ENCODE peak calls at places on chromosomes 7 and 10, in eight cellular contexts. S is suprapubic skin; R is stomach; A is left ventricle myocardium inferior; Q is mammary epithelial cell; O is CD4-positive, alpha-beta memory T cell; D is GM23248; P is upper lobe of right lung. K is an unnamed sample.
A peak's percentile ranks its signal among the peaks of the same experiment; 100 is the strongest.

GRCh38 chr7:42639930-42640329 is 271.9 kb downstream of the C7orf25 start:
- DNase-seq in S (no peak), R (no peak), A (no peak), Q (no peak), O (no peak), D (peak; percentile 50), P (no peak), K (no peak)

GRCh38 chr7:152710134-152710404 is 34.1 kb upstream of the XRCC2 start:
- DNase-seq in S (no peak), R (no peak), A (no peak), Q (no peak), O (no peak), D (no peak), P (no peak), K (no peak)

GRCh38 chr7:2154121-2154520 is 78.6 kb downstream of the MAD1L1 start:
- DNase-seq in S (no peak), R (no peak), A (no peak), Q (no peak), O (no peak), D (no peak), P (no peak), K (no peak)

GRCh38 chr7:2641406-2642393 is 9.9 kb downstream of the TTYH3 start:
- DNase-seq in S (peak; percentile 94), R (peak; percentile 94), A (peak; percentile 92), Q (peak; percentile 76), O (no peak), D (peak; percentile 95), P (peak; percentile 93), K (peak; percentile 84)

GRCh38 chr10:24944512-24945255 is 7.7 kb downstream of the PRTFDC1 start:
- DNase-seq in S (no peak), R (peak; percentile 52), A (no peak), Q (peak; percentile 86), O (no peak), D (peak; percentile 70), P (no peak), K (peak; percentile 14)

GRCh38 chr7:40306596-40306995 is 171.8 kb downstream of the SUGCT start:
- DNase-seq in S (no peak), R (no peak), A (no peak), Q (peak; percentile 62), O (no peak), D (peak; percentile 47), P (no peak), K (no peak)

GRCh38 chr7:32943654-32944030 is 13.6 kb upstream of the FKBP9 start:
- DNase-seq in S (no peak), R (no peak), A (no peak), Q (no peak), O (no peak), D (no peak), P (no peak), K (no peak)

GRCh38 chr10:125782661-125783060 is 7.0 kb upstream of the MMP21 start:
- DNase-seq in S (no peak), R (no peak), A (no peak), Q (no peak), O (no peak), D (peak; percentile 43), P (no peak), K (no peak)

GRCh38 chr7:149007615-149008014 is 20.7 kb downstream of the PDIA4 start:
- DNase-seq in S (no peak), R (no peak), A (no peak), Q (no peak), O (no peak), D (peak; percentile 17), P (peak; percentile 52), K (no peak)

GRCh38 chr7:32023353-32023752 is 46.9 kb downstream of the PDE1C start:
- DNase-seq in S (no peak), R (no peak), A (no peak), Q (no peak), O (no peak), D (peak; percentile 63), P (no peak), K (no peak)

GRCh38 chr10:79248341-79248931 is 98.8 kb upstream of the PPIF start:
- DNase-seq in S (no peak), R (no peak), A (peak; percentile 65), Q (no peak), O (no peak), D (no peak), P (peak; percentile 82), K (peak; percentile 86)

GRCh38 chr7:69232445-69233376 is 365.6 kb upstream of the AUTS2 start:
- DNase-seq in S (no peak), R (no peak), A (no peak), Q (no peak), O (no peak), D (no peak), P (no peak), K (no peak)

GRCh38 chr7:27148031-27148775 is 629 bp upstream of the HOXA6 start:
- DNase-seq in S (peak; percentile 66), R (no peak), A (no peak), Q (peak; percentile 67), O (no peak), D (peak; percentile 65), P (no peak), K (peak; percentile 4)

GRCh38 chr7:33667261-33667660 is 238.1 kb upstream of the BMPER start:
- DNase-seq in S (no peak), R (no peak), A (no peak), Q (peak; percentile 56), O (no peak), D (peak; percentile 68), P (no peak), K (no peak)

GRCh38 chr10:71968553-71969474 is 4.6 kb downstream of the CHST3 start:
- DNase-seq in S (no peak), R (no peak), A (no peak), Q (no peak), O (no peak), D (peak; percentile 74), P (no peak), K (no peak)

GRCh38 chr7:149369497-149369896 is 91.4 kb downstream of the ZNF777 start:
- DNase-seq in S (no peak), R (no peak), A (no peak), Q (peak; percentile 37), O (no peak), D (no peak), P (no peak), K (no peak)

GRCh38 chr10:3424102-3424803 is 251.7 kb upstream of the PITRM1 start:
- DNase-seq in S (no peak), R (no peak), A (peak; percentile 75), Q (no peak), O (no peak), D (no peak), P (no peak), K (peak; percentile 91)

GRCh38 chr7:25068814-25069213 is 56.2 kb downstream of the CYCS start:
- DNase-seq in S (no peak), R (no peak), A (no peak), Q (no peak), O (no peak), D (peak; percentile 58), P (no peak), K (no peak)

DNA sequence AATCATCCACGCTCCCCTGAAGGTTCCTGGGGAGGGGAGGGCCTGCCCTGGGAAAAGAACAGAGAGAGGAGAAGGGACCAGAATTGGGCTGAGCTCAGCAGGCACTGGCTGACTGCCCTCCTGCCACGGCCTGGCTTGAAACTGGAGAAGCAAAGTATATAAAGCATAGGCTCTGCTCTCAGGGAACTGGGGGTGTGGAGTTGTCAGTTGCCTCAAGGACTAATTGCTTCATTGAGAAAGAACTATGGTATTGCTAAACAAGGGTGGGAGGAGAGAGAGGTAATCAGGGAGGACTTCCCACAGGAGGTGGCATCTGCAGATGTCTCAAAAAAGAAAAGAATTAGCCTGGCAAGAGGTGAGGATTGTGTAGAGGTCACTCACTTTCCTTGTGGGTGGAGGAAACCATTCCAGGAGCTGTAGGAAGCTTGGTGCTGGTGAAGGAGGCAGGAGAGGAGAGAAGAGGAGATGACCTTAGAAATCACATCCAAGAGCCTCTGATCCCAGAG is 2.2 kb downstream of the PILRB start:
- DNase-seq in S (no peak), R (no peak), A (no peak), Q (no peak), O (no peak), D (no peak), P (peak; percentile 16), K (no peak)
- H3K36me3 ChIP-seq in S (peaks cover 81% of the 10 kb centered on the region), R (peaks cover 98% of the 10 kb centered on the region), A (peaks cover 92% of the 10 kb centered on the region), Q (peaks cover 22% of the 10 kb centered on the region), O (peaks cover 60% of the 10 kb centered on the region), D (peaks cover 26% of the 10 kb centered on the region), P (peaks cover 81% of the 10 kb centered on the region), K (peaks cover 75% of the 10 kb centered on the region)

GRCh38 chr7:37097276-37097675 is 351.4 kb downstream of the ELMO1 start:
- DNase-seq in S (no peak), R (no peak), A (no peak), Q (no peak), O (no peak), D (no peak), P (no peak), K (no peak)
- H3K4me1 ChIP-seq in S (no peaks in the 10 kb centered on the region), R (no peaks in the 10 kb centered on the region), A (peaks cover 14% of the 10 kb centered on the region), Q (no peaks in the 10 kb centered on the region), O (no peaks in the 10 kb centered on the region), D (no peaks in the 10 kb centered on the region), P (no peaks in the 10 kb centered on the region), K (no peaks in the 10 kb centered on the region)

GRCh38 chr7:100160067-100160466 is 1.5 kb upstream of the TRAPPC14 start:
- DNase-seq in S (no peak), R (no peak), A (no peak), Q (no peak), O (no peak), D (no peak), P (no peak), K (no peak)

GRCh38 chr7:100157334-100158228 is 942 bp downstream of the TRAPPC14 start:
- DNase-seq in S (peak; percentile 67), R (no peak), A (no peak), Q (peak; percentile 74), O (no peak), D (peak; percentile 74), P (no peak), K (peak; percentile 52)

GRCh38 chr7:100157069-100157333 is 1.5 kb downstream of the TRAPPC14 start:
- DNase-seq in S (no peak), R (no peak), A (no peak), Q (no peak), O (no peak), D (no peak), P (no peak), K (no peak)

GRCh38 chr7:100158229-100159098 is at the start of gene TRAPPC14:
- DNase-seq in S (peak; percentile 96), R (peak; percentile 92), A (peak; percentile 95), Q (peak; percentile 65), O (peak; percentile 88), D (peak; percentile 90), P (peak; percentile 97), K (peak; percentile 96)

DNA sequence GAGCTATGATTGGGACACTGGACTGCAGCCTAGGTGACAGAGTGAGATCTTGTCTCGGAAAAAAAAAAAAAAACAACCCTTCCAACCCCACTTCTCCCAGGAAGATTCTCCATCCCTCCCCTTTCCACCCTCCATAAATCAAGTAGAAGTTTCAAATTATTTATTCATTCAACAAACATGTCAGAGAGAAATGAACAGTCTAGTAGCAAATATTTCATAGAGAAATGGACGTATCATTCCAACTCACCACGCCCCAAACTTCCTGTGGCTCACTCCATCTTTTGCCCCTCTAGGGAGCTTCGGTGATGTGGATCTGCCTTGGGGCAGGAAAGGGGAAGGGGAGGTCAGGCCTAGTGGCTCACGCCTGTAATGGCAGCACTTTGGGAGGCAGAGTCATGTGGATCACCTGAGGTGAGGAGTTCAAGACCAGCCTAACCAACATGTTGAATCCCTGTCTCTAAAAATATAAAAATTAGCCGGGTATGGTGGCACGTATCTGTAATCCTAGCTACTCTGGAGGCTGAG is 638 bp upstream of the TRAPPC14 start:
- DNase-seq in S (no peak), R (no peak), A (no peak), Q (no peak), O (no peak), D (peak; percentile 15), P (no peak), K (no peak)
- H3K4me3 ChIP-seq in S (peak overlapping the region; percentile 61), R (peak overlapping the region; percentile 86), A (peak overlapping the region; percentile 95), Q (peak overlapping the region; percentile 78), O (peak overlapping the region; percentile 52), D (peak overlapping the region; percentile 97), P (peak overlapping the region; percentile 98), K (peak overlapping the region; percentile 79)

GRCh38 chr7:103307487-103308231 is 10.4 kb downstream of the PMPCB start:
- DNase-seq in S (no peak), R (no peak), A (no peak), Q (no peak), O (no peak), D (no peak), P (no peak), K (no peak)
- H3K36me3 ChIP-seq in S (peaks cover 96% of the 10 kb centered on the region), R (peaks cover 99% of the 10 kb centered on the region), A (peaks cover 98% of the 10 kb centered on the region), Q (peaks cover 44% of the 10 kb centered on the region), O (peaks cover 71% of the 10 kb centered on the region), D (peaks cover 87% of the 10 kb centered on the region), P (peaks cover 100% of the 10 kb centered on the region), K (peaks cover 100% of the 10 kb centered on the region)